ENCODE peak calls at places on chromosomes 5 and 9, in four cellular contexts. One of them, this sample, is unnamed.

GRCh38 chr5:155258139-155258538 is 244.6 kb downstream of the KIF4B start:
- DNase-seq in foreskin fibroblast: no peak
- DNase-seq in GM23338: no peak
- DNase-seq in IMR-90: no peak
- DNase-seq in this sample: no peak

GRCh38 chr9:99485461-99485860 is 263.4 kb downstream of the SEC61B start:
- DNase-seq in IMR-90: peak; percentile 75
- DNase-seq in foreskin fibroblast: peak; percentile 39
- DNase-seq in GM23338: no peak
- DNase-seq in this sample: peak; percentile 47

GRCh38 chr5:163161512-163161911 is 275.9 kb upstream of the CCNG1 start:
- DNase-seq in foreskin fibroblast: no peak
- DNase-seq in GM23338: no peak
- DNase-seq in IMR-90: no peak
- DNase-seq in this sample: no peak

GRCh38 chr5:15763754-15764153 is 263.8 kb downstream of the FBXL7 start:
- DNase-seq in foreskin fibroblast: peak; percentile 76
- DNase-seq in GM23338: no peak
- DNase-seq in IMR-90: peak; percentile 51
- DNase-seq in this sample: peak; percentile 19

GRCh38 chr9:84860423-84861115 is 191.0 kb downstream of the NTRK2 start:
- DNase-seq in GM23338: no peak
- DNase-seq in foreskin fibroblast: no peak
- DNase-seq in IMR-90: no peak
- DNase-seq in this sample: no peak

GRCh38 chr5:180090769-180091546 is 19.4 kb upstream of the RNF130 start:
- DNase-seq in IMR-90: peak; percentile 14
- DNase-seq in foreskin fibroblast: peak; percentile 63
- DNase-seq in GM23338: peak; percentile 89
- DNase-seq in this sample: no peak

GRCh38 chr9:133714606-133715294 is 23.4 kb downstream of the SARDH start:
- DNase-seq in IMR-90: peak; percentile 84
- DNase-seq in GM23338: no peak
- DNase-seq in foreskin fibroblast: peak; percentile 35
- DNase-seq in this sample: no peak

GRCh38 chr5:176831026-176831423 is 20.7 kb downstream of the UNC5A start:
- DNase-seq in foreskin fibroblast: no peak
- DNase-seq in GM23338: no peak
- DNase-seq in IMR-90: no peak
- DNase-seq in this sample: no peak

GRCh38 chr5:151286246-151286645 is 17.3 kb downstream of the SLC36A3 start:
- DNase-seq in foreskin fibroblast: no peak
- DNase-seq in GM23338: no peak
- DNase-seq in IMR-90: no peak
- DNase-seq in this sample: no peak

GRCh38 chr5:122352331-122352730 is 40.3 kb downstream of the SNCAIP start:
- DNase-seq in GM23338: no peak
- DNase-seq in IMR-90: peak; percentile 75
- DNase-seq in foreskin fibroblast: peak; percentile 64
- DNase-seq in this sample: no peak

GRCh38 chr5:32474201-32474854 is 29.8 kb upstream of the ZFR start:
- DNase-seq in IMR-90: no peak
- DNase-seq in foreskin fibroblast: no peak
- DNase-seq in GM23338: no peak
- DNase-seq in this sample: no peak

GRCh38 chr5:88882321-88883038 is 504 bp downstream of the MEF2C start:
- DNase-seq in IMR-90: peak; percentile 4
- DNase-seq in foreskin fibroblast: peak; percentile 39
- DNase-seq in GM23338: no peak
- DNase-seq in this sample: no peak

GRCh38 chr5:168557389-168557788 is 21.8 kb downstream of the PANK3 start:
- DNase-seq in IMR-90: no peak
- DNase-seq in foreskin fibroblast: no peak
- DNase-seq in GM23338: no peak
- DNase-seq in this sample: no peak

GRCh38 chr5:90650767-90651166 is 92.2 kb downstream of the ADGRV1 start:
- DNase-seq in IMR-90: no peak
- DNase-seq in GM23338: no peak
- DNase-seq in foreskin fibroblast: no peak
- DNase-seq in this sample: no peak

GRCh38 chr9:116100711-116101111 is 52.9 kb upstream of the PAPPA start:
- DNase-seq in IMR-90: peak; percentile 93
- DNase-seq in foreskin fibroblast: peak; percentile 45
- DNase-seq in GM23338: no peak
- DNase-seq in this sample: no peak

GRCh38 chr5:108529381-108529780 is 147.5 kb upstream of the FBXL17 start:
- DNase-seq in foreskin fibroblast: peak; percentile 52
- DNase-seq in IMR-90: peak; percentile 82
- DNase-seq in GM23338: no peak
- DNase-seq in this sample: peak; percentile 33

GRCh38 chr5:31553863-31554262 is 21.8 kb downstream of the C5orf22 start:
- DNase-seq in IMR-90: peak; percentile 48
- DNase-seq in foreskin fibroblast: peak; percentile 39
- DNase-seq in GM23338: no peak
- DNase-seq in this sample: no peak

GRCh38 chr9:101028346-101029299 is at the start of gene PLPPR1:
- DNase-seq in GM23338: peak; percentile 84
- DNase-seq in IMR-90: peak; percentile 3
- DNase-seq in foreskin fibroblast: peak; percentile 1
- DNase-seq in this sample: no peak

GRCh38 chr9:19085295-19085694 is 17.4 kb downstream of the HAUS6 start:
- DNase-seq in IMR-90: no peak
- DNase-seq in GM23338: peak; percentile 82
- DNase-seq in foreskin fibroblast: peak; percentile 9
- DNase-seq in this sample: no peak

GRCh38 chr5:178205749-178206047 is 1.4 kb downstream of the HNRNPAB start:
- DNase-seq in foreskin fibroblast: no peak
- DNase-seq in GM23338: no peak
- DNase-seq in IMR-90: no peak
- DNase-seq in this sample: no peak

GRCh38 chr5:89287964-89288363 is 405.0 kb upstream of the MEF2C start:
- DNase-seq in foreskin fibroblast: no peak
- DNase-seq in IMR-90: no peak
- DNase-seq in GM23338: no peak
- DNase-seq in this sample: no peak

GRCh38 chr9:123438821-123439220 is 82.8 kb downstream of the CRB2 start:
- DNase-seq in GM23338: peak; percentile 84
- DNase-seq in foreskin fibroblast: no peak
- DNase-seq in IMR-90: peak; percentile 13
- DNase-seq in this sample: no peak

GRCh38 chr9:109817846-109818472 is 38.0 kb downstream of the PALM2AKAP2 start:
- DNase-seq in foreskin fibroblast: peak; percentile 97
- DNase-seq in IMR-90: peak; percentile 99
- DNase-seq in GM23338: peak; percentile 97
- DNase-seq in this sample: peak; percentile 90

GRCh38 chr5:169413416-169413815 is 112.5 kb upstream of the SLIT3 start:
- DNase-seq in foreskin fibroblast: peak; percentile 65
- DNase-seq in GM23338: no peak
- DNase-seq in IMR-90: no peak
- DNase-seq in this sample: no peak

GRCh38 chr9:15942806-15943424 is 390.1 kb downstream of the CCDC171 start:
- DNase-seq in foreskin fibroblast: no peak
- DNase-seq in IMR-90: no peak
- DNase-seq in GM23338: peak; percentile 27
- DNase-seq in this sample: no peak

GRCh38 chr9:90432951-90433350 is 209.7 kb downstream of the DIRAS2 start:
- DNase-seq in foreskin fibroblast: no peak
- DNase-seq in GM23338: no peak
- DNase-seq in IMR-90: no peak
- DNase-seq in this sample: no peak

GRCh38 chr5:136129445-136129844 is 3.2 kb upstream of the SMAD5 start:
- DNase-seq in foreskin fibroblast: no peak
- DNase-seq in GM23338: no peak
- DNase-seq in IMR-90: no peak
- DNase-seq in this sample: no peak

GRCh38 chr9:13800776-13801175 is 513.2 kb downstream of the NFIB start:
- DNase-seq in IMR-90: no peak
- DNase-seq in GM23338: no peak
- DNase-seq in foreskin fibroblast: no peak
- DNase-seq in this sample: no peak

GRCh38 chr9:20319641-20320337 is 302.5 kb downstream of the MLLT3 start:
- DNase-seq in IMR-90: peak; percentile 88
- DNase-seq in GM23338: no peak
- DNase-seq in foreskin fibroblast: peak; percentile 51
- DNase-seq in this sample: peak; percentile 54

GRCh38 chr5:142878638-142879037 is 108.5 kb downstream of the ARHGAP26 start:
- DNase-seq in GM23338: no peak
- DNase-seq in foreskin fibroblast: no peak
- DNase-seq in IMR-90: no peak
- DNase-seq in this sample: no peak

GRCh38 chr9:133474215-133474614 is 4.7 kb downstream of the SLC2A6 start:
- DNase-seq in IMR-90: no peak
- DNase-seq in foreskin fibroblast: no peak
- DNase-seq in GM23338: no peak
- DNase-seq in this sample: no peak

GRCh38 chr5:125061726-125062125 is 315.3 kb upstream of the ZNF608 start:
- DNase-seq in GM23338: no peak
- DNase-seq in foreskin fibroblast: no peak
- DNase-seq in IMR-90: no peak
- DNase-seq in this sample: no peak

GRCh38 chr9:31067418-31067817 is 1317.0 kb upstream of the ACO1 start:
- DNase-seq in foreskin fibroblast: no peak
- DNase-seq in IMR-90: no peak
- DNase-seq in GM23338: no peak
- DNase-seq in this sample: no peak

GRCh38 chr5:181045316-181045715 is 5.2 kb downstream of the BTNL9 start:
- DNase-seq in foreskin fibroblast: no peak
- DNase-seq in GM23338: no peak
- DNase-seq in IMR-90: no peak
- DNase-seq in this sample: no peak

GRCh38 chr9:99181621-99182020 is 40.1 kb downstream of the ALG2 start:
- DNase-seq in IMR-90: peak; percentile 72
- DNase-seq in GM23338: no peak
- DNase-seq in foreskin fibroblast: no peak
- DNase-seq in this sample: no peak

GRCh38 chr9:89667730-89668129 is 62.9 kb downstream of the GADD45G start:
- DNase-seq in foreskin fibroblast: no peak
- DNase-seq in IMR-90: no peak
- DNase-seq in GM23338: no peak
- DNase-seq in this sample: no peak

GRCh38 chr9:119961774-119962408 is 592.7 kb upstream of the BRINP1 start:
- DNase-seq in GM23338: peak; percentile 82
- DNase-seq in foreskin fibroblast: peak; percentile 33
- DNase-seq in IMR-90: peak; percentile 29
- DNase-seq in this sample: no peak

GRCh38 chr5:170747357-170747756 is 36.2 kb upstream of the GABRP start:
- DNase-seq in GM23338: no peak
- DNase-seq in IMR-90: no peak
- DNase-seq in foreskin fibroblast: no peak
- DNase-seq in this sample: no peak
- H3K4me3 ChIP-seq in GM23338: no peak overlapping the region
- H3K4me3 ChIP-seq in IMR-90: no peak overlapping the region
- H3K4me3 ChIP-seq in foreskin fibroblast: no peak overlapping the region
- H3K4me3 ChIP-seq in this sample: no peak overlapping the region

DNA sequence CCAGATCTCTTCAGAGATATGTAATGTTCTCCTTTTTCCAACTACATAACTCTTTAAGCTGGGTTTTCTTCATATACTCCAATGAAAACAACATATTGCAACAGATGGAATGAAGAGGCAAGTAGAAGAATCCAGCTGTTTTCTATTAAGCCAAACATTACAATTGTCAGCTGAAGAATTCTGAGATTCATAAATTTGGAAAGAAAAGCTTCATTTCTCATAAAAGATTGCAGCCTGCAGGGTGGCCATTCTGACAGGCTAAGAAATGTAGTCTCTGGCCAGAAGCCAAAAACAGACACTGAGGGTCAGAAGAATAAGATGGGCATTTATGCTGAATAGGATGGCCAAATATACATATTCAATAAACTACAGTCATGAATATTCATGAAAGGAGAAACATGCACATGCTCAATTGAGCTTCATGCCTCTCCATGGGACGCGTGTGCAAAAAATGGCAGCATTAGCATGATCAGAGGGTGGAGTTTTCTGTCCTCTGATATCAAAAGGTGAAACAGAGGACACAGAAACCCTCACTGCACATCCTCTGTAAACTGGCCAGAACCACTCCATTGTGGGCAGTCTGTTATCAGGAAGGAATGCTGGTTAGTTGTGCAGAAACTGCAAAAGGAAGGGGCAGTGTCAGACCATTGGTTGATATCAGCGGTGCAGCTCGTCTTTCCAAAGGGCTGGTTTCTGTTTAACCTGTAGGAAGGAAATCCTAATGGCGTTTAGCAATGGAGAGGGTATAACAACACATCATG is 50.2 kb downstream of the FXN start:
- DNase-seq in GM23338: peak; percentile 22
- DNase-seq in IMR-90: peak; percentile 53
- DNase-seq in foreskin fibroblast: peak; percentile 65
- DNase-seq in this sample: no peak
- H3K4me3 ChIP-seq in GM23338: no peak overlapping the region
- H3K4me3 ChIP-seq in IMR-90: no peak overlapping the region
- H3K4me3 ChIP-seq in foreskin fibroblast: no peak overlapping the region
- H3K4me3 ChIP-seq in this sample: no peak overlapping the region

GRCh38 chr9:137621131-137621757 is 2.4 kb downstream of the EHMT1 start:
- DNase-seq in GM23338: peak; percentile 48
- DNase-seq in IMR-90: no peak
- DNase-seq in foreskin fibroblast: peak; percentile 58
- DNase-seq in this sample: no peak
- H3K4me3 ChIP-seq in GM23338: no peak overlapping the region
- H3K4me3 ChIP-seq in IMR-90: no peak overlapping the region
- H3K4me3 ChIP-seq in foreskin fibroblast: no peak overlapping the region
- H3K4me3 ChIP-seq in this sample: no peak overlapping the region

GRCh38 chr9:127976943-127977871 is 3.6 kb downstream of the EEIG1 start:
- DNase-seq in foreskin fibroblast: no peak
- DNase-seq in GM23338: no peak
- DNase-seq in IMR-90: no peak
- DNase-seq in this sample: no peak
- H3K4me3 ChIP-seq in foreskin fibroblast: peak overlapping the region; percentile 77
- H3K4me3 ChIP-seq in GM23338: peak overlapping the region; percentile 98
- H3K4me3 ChIP-seq in IMR-90: no peak overlapping the region
- H3K4me3 ChIP-seq in this sample: peak overlapping the region; percentile 76

GRCh38 chr9:128456613-128457061 is 831 bp downstream of the ODF2 start:
- DNase-seq in foreskin fibroblast: peak; percentile 92
- DNase-seq in GM23338: peak; percentile 89
- DNase-seq in IMR-90: peak; percentile 58
- DNase-seq in this sample: no peak
- H3K4me3 ChIP-seq in foreskin fibroblast: peak overlapping the region; percentile 81
- H3K4me3 ChIP-seq in GM23338: peak overlapping the region; percentile 92
- H3K4me3 ChIP-seq in IMR-90: peak overlapping the region; percentile 74
- H3K4me3 ChIP-seq in this sample: peak overlapping the region; percentile 80

GRCh38 chr9:34252670-34253459 is 74.0 kb downstream of the UBAP1 start:
- DNase-seq in IMR-90: peak; percentile 54
- DNase-seq in foreskin fibroblast: peak; percentile 74
- DNase-seq in GM23338: peak; percentile 86
- DNase-seq in this sample: no peak

GRCh38 chr9:34253460-34253837 is 74.6 kb downstream of the UBAP1 start:
- DNase-seq in foreskin fibroblast: peak; percentile 85
- DNase-seq in GM23338: no peak
- DNase-seq in IMR-90: peak; percentile 70
- DNase-seq in this sample: no peak

GRCh38 chr9:34254966-34255825 is 73.9 kb downstream of the KIF24 start:
- DNase-seq in foreskin fibroblast: peak; percentile 77
- DNase-seq in GM23338: no peak
- DNase-seq in IMR-90: peak; percentile 39
- DNase-seq in this sample: no peak

GRCh38 chr9:34256104-34256503 is 73.0 kb downstream of the KIF24 start:
- DNase-seq in IMR-90: no peak
- DNase-seq in foreskin fibroblast: peak; percentile 41
- DNase-seq in GM23338: peak; percentile 44
- DNase-seq in this sample: no peak

GRCh38 chr9:34254141-34254913 is 74.7 kb downstream of the KIF24 start:
- DNase-seq in IMR-90: peak; percentile 79
- DNase-seq in foreskin fibroblast: peak; percentile 95
- DNase-seq in GM23338: no peak
- DNase-seq in this sample: peak; percentile 26
- H3K4me3 ChIP-seq in IMR-90: no peak overlapping the region
- H3K4me3 ChIP-seq in foreskin fibroblast: no peak overlapping the region
- H3K4me3 ChIP-seq in GM23338: no peak overlapping the region
- H3K4me3 ChIP-seq in this sample: no peak overlapping the region